ENCODE peak calls at places on chromosome 12, in seven cellular contexts. P is cardiac muscle cell, U is tibial nerve, H is body of pancreas, J is choroid plexus epithelial cell, D is BE2C, X is left ventricle myocardium inferior. O is an unnamed sample.

GRCh38 chr12:89707623-89707991 is 1.0 kb downstream of the ATP2B1 start:
- DNase-seq in X (peak; percentile 16), D (peak; percentile 55), U (no peak), H (peak; percentile 30), J (no peak), P (no peak), O (peak; percentile 58)

GRCh38 chr12:129911437-129912049 is 7.7 kb upstream of the TMEM132D start:
- DNase-seq in X (peak; percentile 31), J (peak; percentile 75), D (peak; percentile 48), H (peak; percentile 59), P (peak; percentile 0), U (no peak), O (no peak)

GRCh38 chr12:55041651-55042050 is 21.9 kb downstream of the NEUROD4 start:
- DNase-seq in U (no peak), X (no peak), J (no peak), H (no peak), D (no peak), P (no peak), O (no peak)

GRCh38 chr12:104131609-104132008 is 6.4 kb downstream of the NFYB start:
- DNase-seq in D (no peak), H (no peak), X (no peak), U (no peak), P (no peak), J (no peak), O (no peak)

GRCh38 chr12:117872521-117873169 is 96.1 kb downstream of the KSR2 start:
- DNase-seq in U (no peak), P (no peak), D (no peak), X (no peak), H (no peak), J (no peak), O (no peak)

GRCh38 chr12:992647-993046 is 1.6 kb downstream of the ERC1 start:
- DNase-seq in P (no peak), X (no peak), U (no peak), H (no peak), J (no peak), D (no peak), O (no peak)

GRCh38 chr12:105100998-105101397 is 6.5 kb upstream of the WASHC4 start:
- DNase-seq in U (no peak), J (peak; percentile 56), X (no peak), P (peak; percentile 52), D (no peak), H (no peak), O (no peak)

GRCh38 chr12:26264215-26264838 is 69.0 kb downstream of the SSPN start:
- DNase-seq in D (no peak), U (no peak), P (no peak), H (no peak), J (no peak), X (no peak), O (no peak)

GRCh38 chr12:84508943-84509342 is 403.7 kb downstream of the SLC6A15 start:
- DNase-seq in J (peak; percentile 16), H (no peak), U (no peak), X (peak; percentile 32), D (no peak), P (peak; percentile 33), O (no peak)

GRCh38 chr12:93621986-93622385 is 49.5 kb downstream of the SOCS2 start:
- DNase-seq in X (no peak), J (peak; percentile 64), U (no peak), P (peak; percentile 33), H (no peak), D (no peak), O (no peak)

GRCh38 chr12:88432536-88433462 is 147.5 kb downstream of the KITLG start:
- DNase-seq in U (no peak), X (no peak), P (peak; percentile 79), J (no peak), D (no peak), H (no peak), O (peak; percentile 16)

GRCh38 chr12:67919406-67919805 is 69.8 kb upstream of the IFNG-AS1 start:
- DNase-seq in X (no peak), H (no peak), P (no peak), D (no peak), J (peak; percentile 36), U (no peak), O (no peak)

GRCh38 chr12:87439990-87440827 is 589.0 kb downstream of the C12orf50 start:
- DNase-seq in D (no peak), J (peak; percentile 94), U (no peak), P (peak; percentile 86), H (no peak), X (no peak), O (peak; percentile 63)

GRCh38 chr12:47828008-47828966 is 8.6 kb upstream of the HDAC7 start:
- DNase-seq in D (peak; percentile 37), H (no peak), U (no peak), P (no peak), J (no peak), X (peak; percentile 57), O (no peak)

GRCh38 chr12:80624986-80625530 is 82.4 kb upstream of the MYF6 start:
- DNase-seq in D (no peak), U (no peak), X (no peak), P (no peak), H (no peak), J (no peak), O (no peak)

GRCh38 chr12:53324113-53324778 is 2.8 kb upstream of the AAAS start:
- DNase-seq in D (no peak), U (no peak), P (no peak), H (peak; percentile 32), J (peak; percentile 10), X (peak; percentile 28), O (no peak)

GRCh38 chr12:54431911-54432814 is 13.1 kb upstream of the ITGA5 start:
- DNase-seq in D (no peak), P (peak; percentile 90), X (peak; percentile 77), U (peak; percentile 27), H (peak; percentile 59), J (no peak), O (no peak)

GRCh38 chr12:77031745-77032144 is 33.6 kb downstream of the E2F7 start:
- DNase-seq in X (no peak), H (no peak), U (no peak), D (no peak), J (peak; percentile 35), P (peak; percentile 27), O (no peak)

GRCh38 chr12:60205500-60205899 is 609.7 kb downstream of the SLC16A7 start:
- DNase-seq in J (peak; percentile 63), P (peak; percentile 52), D (no peak), U (no peak), H (peak; percentile 35), X (no peak), O (no peak)

GRCh38 chr12:114408881-114409795 is 3.2 kb upstream of the TBX5 start:
- DNase-seq in J (no peak), X (peak; percentile 56), P (peak; percentile 81), D (no peak), H (no peak), U (no peak), O (no peak)

GRCh38 chr12:114406326-114407033 is 536 bp upstream of the TBX5 start:
- DNase-seq in H (no peak), D (no peak), P (peak; percentile 63), J (no peak), U (no peak), X (no peak), O (no peak)

GRCh38 chr12:114408415-114408814 is 2.5 kb upstream of the TBX5 start:
- DNase-seq in U (no peak), P (peak; percentile 42), J (no peak), X (no peak), H (no peak), D (no peak), O (no peak)

GRCh38 chr12:114407034-114407420 is 1.1 kb upstream of the TBX5 start:
- DNase-seq in H (no peak), U (no peak), P (no peak), J (no peak), D (no peak), X (no peak), O (no peak)

DNA sequence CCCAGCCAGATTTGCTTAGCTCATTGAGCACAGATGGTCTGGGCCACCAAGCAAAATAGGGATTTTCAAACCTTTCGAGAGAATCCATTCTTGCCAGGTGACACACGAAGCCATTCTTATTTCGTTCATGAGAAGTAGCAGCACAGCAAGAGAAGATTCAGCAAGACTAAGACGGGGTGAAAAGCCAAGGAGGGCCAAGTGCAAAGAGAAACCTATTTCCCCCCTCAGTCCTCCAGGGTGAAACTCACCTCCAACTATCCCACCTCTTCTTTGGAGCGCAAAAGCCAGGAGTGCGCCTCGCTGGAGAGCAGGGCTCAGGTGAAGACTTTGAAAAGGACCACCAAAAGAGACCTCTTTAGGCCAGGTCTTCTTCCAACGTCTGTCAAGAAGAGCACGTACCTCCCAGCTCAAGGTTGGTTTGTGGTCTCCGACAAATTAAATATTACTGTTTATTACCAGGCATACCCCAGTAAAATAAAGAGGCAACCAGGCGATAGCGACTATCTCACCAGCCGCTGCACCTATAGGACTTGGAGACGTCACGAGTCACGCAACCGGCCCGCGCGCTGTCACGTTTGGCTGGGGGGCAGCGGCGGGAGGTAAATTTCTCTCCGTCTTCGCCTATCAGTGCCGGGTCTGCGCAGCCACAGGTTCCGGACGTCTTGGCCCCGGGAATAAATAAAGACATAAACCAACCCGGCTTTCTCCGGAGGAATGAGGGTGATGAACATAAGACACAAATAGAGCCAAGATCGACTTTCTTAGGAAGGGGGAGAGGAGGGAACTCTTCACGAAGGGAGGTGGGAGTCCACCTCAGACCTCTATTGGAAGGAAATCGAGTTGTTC is 1.8 kb upstream of the TBX5 start:
- DNase-seq in P (peak; percentile 54), H (no peak), J (no peak), X (no peak), D (no peak), U (no peak), O (no peak)
- H3K4me3 ChIP-seq in P (peak overlapping the region; percentile 97), H (no peak overlapping the region), J (no peak overlapping the region), X (peak overlapping the region; percentile 82), D (no peak overlapping the region), U (no peak overlapping the region), O (no peak overlapping the region)

DNA sequence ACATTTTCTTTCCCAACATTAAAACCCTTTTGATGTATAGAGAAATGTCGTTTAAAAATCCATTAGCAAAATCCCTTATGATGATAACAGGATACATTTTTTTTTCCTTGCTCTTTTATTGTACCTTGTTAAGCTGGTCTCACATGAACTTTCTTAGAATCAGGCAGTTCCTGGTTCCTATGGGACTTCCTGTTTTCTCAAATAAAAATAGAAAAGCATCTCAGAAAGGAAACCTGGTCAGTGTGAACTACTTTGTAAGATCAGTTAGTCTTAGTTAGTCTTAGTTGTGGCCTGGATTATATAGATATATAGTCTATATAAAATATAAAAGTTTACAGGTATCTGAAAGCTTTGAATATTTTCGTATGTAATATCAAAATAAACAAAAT is 40.3 kb downstream of the LEMD3 start:
- DNase-seq in J (peak; percentile 36), P (no peak), H (no peak), X (no peak), D (no peak), U (no peak), O (no peak)
- H3K4me3 ChIP-seq in J (no peak overlapping the region), P (no peak overlapping the region), H (no peak overlapping the region), X (no peak overlapping the region), D (no peak overlapping the region), U (no peak overlapping the region), O (no peak overlapping the region)

GRCh38 chr12:108690191-108690518 is 41.2 kb downstream of the CORO1C start:
- DNase-seq in H (no peak), U (no peak), P (no peak), X (no peak), D (no peak), J (no peak), O (no peak)
- H3K4me3 ChIP-seq in H (no peak overlapping the region), U (no peak overlapping the region), P (no peak overlapping the region), X (peak overlapping the region; percentile 50), D (no peak overlapping the region), J (no peak overlapping the region), O (no peak overlapping the region)

DNA sequence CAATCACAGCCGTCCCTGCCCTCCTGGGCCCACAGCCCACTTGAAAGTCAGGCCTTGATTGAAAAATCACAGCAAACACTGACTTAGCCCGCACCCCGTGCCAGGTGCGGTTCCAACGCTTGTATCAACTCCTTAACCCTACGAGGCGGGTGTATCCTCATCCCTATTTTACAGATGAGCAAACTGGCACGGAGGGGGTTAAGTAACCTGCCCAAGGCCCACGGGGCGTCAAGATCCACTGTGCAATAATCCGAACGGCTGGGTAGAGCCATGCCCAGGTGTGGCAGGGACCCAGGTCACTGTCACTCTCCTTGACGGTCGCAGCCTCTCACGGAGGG is 583 bp downstream of the DNAH10 start:
- DNase-seq in X (no peak), D (no peak), J (no peak), U (no peak), H (no peak), P (no peak), O (peak; percentile 32)
- H3K4me3 ChIP-seq in X (peak overlapping the region; percentile 55), D (no peak overlapping the region), J (peak overlapping the region; percentile 57), U (peak overlapping the region; percentile 49), H (no peak overlapping the region), P (peak overlapping the region; percentile 38), O (no peak overlapping the region)